ENCODE peak calls at places on chromosomes 13 and 19, in four cellular contexts. F is AG09319, H is astrocyte of the cerebellum, V is thoracic aorta. T is an unnamed sample.

GRCh38 chr19:58033741-58034475 is at the start of gene ZSCAN1:
- DNase-seq in F (peak), H (no peak), V (no peak), T (no peak)

GRCh38 chr19:13208131-13208963 is 58.1 kb downstream of the IER2 start:
- DNase-seq in V (no peak), H (no peak), F (peak), T (peak)

GRCh38 chr13:24923305-24923640 is 159.3 kb downstream of the RNF17 start:
- DNase-seq in F (peak), V (no peak), H (peak), T (peak)

GRCh38 chr13:99075268-99076191 is 97.7 kb upstream of the DOCK9 start:
- DNase-seq in V (no peak), F (no peak), H (no peak), T (no peak)

GRCh38 chr19:2625434-2625833 is 77.1 kb downstream of the GNG7 start:
- DNase-seq in H (no peak), V (no peak), F (no peak), T (no peak)

GRCh38 chr19:45187421-45188100 is 9.0 kb downstream of the BLOC1S3 start:
- DNase-seq in V (no peak), F (no peak), H (no peak), T (no peak)

GRCh38 chr13:107351305-107351704 is 783.4 kb upstream of the ARGLU1 start:
- DNase-seq in H (no peak), F (no peak), V (no peak), T (no peak)

GRCh38 chr19:12137541-12137940 is 2.6 kb downstream of the ZNF20 start:
- DNase-seq in V (no peak), H (no peak), F (no peak), T (peak)

GRCh38 chr13:94906605-94907004 is 194.3 kb upstream of the SOX21 start:
- DNase-seq in H (no peak), V (no peak), F (no peak), T (no peak)

GRCh38 chr13:96817336-96817941 is 176.8 kb downstream of the OXGR1 start:
- DNase-seq in H (no peak), F (no peak), V (no peak), T (no peak)

GRCh38 chr13:109509154-109509905 is 277.1 kb downstream of the IRS2 start:
- DNase-seq in H (peak), V (no peak), F (peak), T (peak)

GRCh38 chr13:23551213-23552008 is 18.8 kb upstream of the TNFRSF19 start:
- DNase-seq in H (no peak), F (no peak), V (no peak), T (no peak)

GRCh38 chr19:46725036-46725820 is 8.3 kb upstream of the PRKD2 start:
- DNase-seq in F (no peak), V (no peak), H (no peak), T (no peak)

GRCh38 chr13:59459972-59460371 is 703.8 kb downstream of the DIAPH3 start:
- DNase-seq in F (no peak), H (no peak), V (no peak), T (peak)
- TF ChIP-seq CTCF in F (no peak), H (no peak), V (no peak), T (peak)

DNA sequence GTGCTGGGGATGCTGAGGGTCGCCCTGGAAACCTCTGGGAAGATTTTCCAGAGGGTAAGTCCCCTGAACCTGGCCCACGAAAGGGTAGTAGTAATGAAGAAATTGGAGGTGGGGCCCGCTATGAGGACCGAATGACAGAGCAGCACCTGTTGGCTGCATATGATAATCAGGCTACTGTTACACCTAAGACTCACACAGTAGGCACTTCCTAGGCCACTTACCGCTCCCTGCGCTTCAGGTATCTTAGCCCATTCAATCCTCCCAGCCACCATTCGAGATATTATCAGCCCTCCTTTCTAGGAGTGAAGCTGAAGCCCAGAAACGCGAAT is 4.3 kb upstream of the LRFN3 start:
- DNase-seq in H (no peak), F (no peak), V (no peak), T (no peak)
- TF ChIP-seq CTCF in H (no peak), F (no peak), V (no peak), T (no peak)

GRCh38 chr13:79503473-79504017 is 22.6 kb downstream of the NDFIP2 start:
- DNase-seq in V (no peak), H (no peak), F (no peak), T (no peak)
- TF ChIP-seq CTCF in V (no peak), H (no peak), F (no peak), T (no peak)

GRCh38 chr13:52862358-52863206 is 14.1 kb upstream of the PCDH8 start:
- DNase-seq in V (no peak), F (no peak), H (no peak), T (no peak)
- TF ChIP-seq CTCF in V (peak), F (peak), H (peak), T (peak)

DNA sequence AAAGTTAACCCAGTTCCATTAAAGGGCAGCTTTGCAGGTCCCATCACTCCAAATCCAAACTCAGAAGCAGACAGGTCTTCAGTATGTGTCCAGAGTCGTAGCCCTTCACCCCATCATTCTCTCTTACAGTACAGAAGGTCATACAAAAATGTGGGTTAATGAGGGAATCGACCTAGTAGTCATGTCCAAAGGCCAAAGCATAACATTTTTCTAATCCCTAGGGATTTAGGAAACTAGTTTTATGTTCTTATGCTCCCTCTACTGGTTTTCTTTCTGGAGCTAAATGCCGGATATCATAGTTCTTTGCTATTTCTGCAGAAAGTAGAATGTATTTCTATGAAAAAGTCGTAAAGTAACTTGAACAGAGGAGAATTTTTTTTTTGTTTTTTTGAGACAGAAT is 72.2 kb downstream of the DHRS12 start:
- DNase-seq in V (no peak), F (no peak), H (peak), T (peak)
- TF ChIP-seq CTCF in V (peak), F (peak), H (peak), T (peak)

GRCh38 chr19:55146078-55146647 is 2.8 kb downstream of the TNNT1 start:
- DNase-seq in F (no peak), H (no peak), V (no peak), T (no peak)
- TF ChIP-seq CTCF in F (peak), H (peak), V (no peak), T (peak)

DNA sequence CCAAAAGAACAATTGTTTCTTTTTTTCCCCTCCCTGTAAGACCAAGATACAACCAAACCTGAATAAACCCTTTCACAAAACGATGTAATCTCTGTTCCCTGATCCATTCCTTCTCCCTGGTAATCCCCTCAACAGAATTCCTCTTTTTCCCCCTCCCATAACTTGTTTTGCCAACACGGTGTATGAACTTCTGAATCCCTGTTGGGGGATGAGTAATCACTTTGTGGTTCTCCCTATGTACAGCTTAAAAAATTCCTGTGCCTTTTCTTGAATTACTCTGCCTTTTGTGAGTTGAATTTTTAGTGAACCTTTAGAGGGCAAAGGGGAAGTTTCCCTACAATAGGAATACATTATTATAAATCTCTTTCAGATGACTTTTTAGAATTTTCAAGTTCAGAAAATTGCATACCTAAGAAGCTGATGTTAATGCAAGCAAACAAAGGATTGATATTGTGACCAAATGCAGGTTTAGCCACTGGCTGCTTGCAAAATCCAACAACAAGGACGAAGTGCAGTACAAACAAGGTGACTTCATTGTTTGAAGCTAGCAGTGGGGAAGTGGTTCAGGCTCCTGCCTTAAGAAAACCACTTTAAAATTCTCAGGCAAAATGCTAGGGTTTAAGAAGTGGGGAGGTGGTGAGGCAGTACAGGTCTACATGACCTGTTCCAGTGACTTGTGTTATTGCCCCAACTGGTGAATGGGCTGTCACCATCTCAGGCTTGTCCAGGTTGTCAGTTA is 15.0 kb upstream of the EPSTI1 start:
- DNase-seq in V (no peak), H (peak), F (no peak), T (no peak)
- TF ChIP-seq CTCF in V (no peak), H (no peak), F (no peak), T (no peak)

GRCh38 chr13:112522578-112522977 is 65.4 kb downstream of the TUBGCP3 start:
- DNase-seq in H (no peak), F (no peak), V (no peak), T (peak)

GRCh38 chr13:112531263-112531794 is 56.6 kb downstream of the TUBGCP3 start:
- DNase-seq in H (no peak), V (no peak), F (no peak), T (no peak)

GRCh38 chr13:112525306-112525945 is 62.5 kb downstream of the TUBGCP3 start:
- DNase-seq in V (no peak), F (no peak), H (no peak), T (peak)

GRCh38 chr13:112529216-112529615 is 58.7 kb downstream of the TUBGCP3 start:
- DNase-seq in H (no peak), F (no peak), V (no peak), T (no peak)

GRCh38 chr13:112526146-112526853 is 61.7 kb downstream of the TUBGCP3 start:
- DNase-seq in H (no peak), F (no peak), V (no peak), T (no peak)
- TF ChIP-seq CTCF in H (no peak), F (no peak), V (no peak), T (no peak)

GRCh38 chr19:56750658-56751057 is 79.1 kb upstream of the ZNF835 start:
- DNase-seq in H (no peak), F (no peak), V (no peak), T (no peak)

GRCh38 chr19:56746367-56746766 is 74.8 kb upstream of the ZNF835 start:
- DNase-seq in F (no peak), H (no peak), V (no peak), T (no peak)

GRCh38 chr19:56751078-56751489 is 79.5 kb upstream of the ZNF835 start:
- DNase-seq in V (no peak), H (no peak), F (no peak), T (no peak)

DNA sequence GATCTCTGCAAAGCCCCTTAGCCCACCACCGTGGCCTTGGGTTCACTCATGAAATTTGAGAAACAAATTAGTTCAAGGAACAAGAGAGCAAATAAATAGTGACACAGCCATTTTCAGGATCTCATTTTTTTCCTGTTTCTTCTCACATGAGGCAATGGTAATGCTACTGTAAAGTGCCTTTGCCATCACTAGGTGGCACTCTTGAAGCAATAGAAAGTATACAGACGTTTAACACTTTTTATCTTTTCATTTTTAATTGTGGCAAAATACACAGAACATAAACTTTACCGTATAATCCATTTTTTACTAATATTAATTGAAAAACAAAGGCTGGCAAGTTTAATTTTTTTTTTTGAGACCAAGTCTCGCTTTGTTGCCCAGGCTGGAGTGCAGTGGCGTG is 76.9 kb upstream of the ZNF835 start:
- DNase-seq in H (no peak), V (no peak), F (no peak), T (peak)
- TF ChIP-seq CTCF in H (no peak), V (peak), F (no peak), T (peak)

T was measured in HFFc6.